ENCODE peak calls at places on chromosomes 5 and 9, in eight cellular contexts. G is natural killer cell; V is Right ventricle myocardium inferior; W is foreskin keratinocyte; U is T-cell; M is HepG2; O is upper lobe of right lung; F is naive thymus-derived CD4-positive, alpha-beta T cell. A is an unnamed sample.

GRCh38 chr9:107989099-107989498 is 499.5 kb upstream of the KLF4 start:
- ATAC-seq in M (no peak), W (no peak), O (no peak), V (no peak), F (no peak), G (no peak), U (no peak), A (no peak)

GRCh38 chr5:143564417-143564816 is 160.9 kb upstream of the NR3C1 start:
- ATAC-seq in O (peak), G (no peak), W (no peak), U (no peak), V (no peak), F (peak), M (no peak), A (peak)

GRCh38 chr9:68640421-68641089 is 64.5 kb upstream of the PIP5K1B start:
- ATAC-seq in O (no peak), V (no peak), F (peak), U (no peak), M (no peak), W (no peak), G (no peak), A (no peak)

GRCh38 chr9:42378418-42378815 is 195.0 kb downstream of the SPATA31A6 start:
- ATAC-seq in M (no peak), U (no peak), O (no peak), F (no peak), G (no peak), V (no peak), W (no peak), A (no peak)

GRCh38 chr5:160369990-160370712 is at the start of gene C1QTNF2:
- ATAC-seq in M (peak), O (peak), F (peak), V (peak), G (peak), U (peak), W (peak), A (peak)

GRCh38 chr5:76413746-76414145 is 10.7 kb downstream of the IQGAP2 start:
- ATAC-seq in W (no peak), F (no peak), O (peak), M (no peak), U (no peak), G (no peak), V (no peak), A (no peak)

GRCh38 chr5:89397096-89397495 is 514.1 kb upstream of the MEF2C start:
- ATAC-seq in O (peak), M (no peak), F (peak), W (peak), G (peak), U (no peak), V (no peak), A (no peak)

GRCh38 chr9:37936965-37937364 is 33.0 kb upstream of the SLC25A51 start:
- ATAC-seq in G (no peak), W (peak), O (peak), V (peak), U (no peak), M (no peak), F (no peak), A (no peak)

GRCh38 chr9:34590376-34591090 is 1.0 kb upstream of the CNTFR start:
- ATAC-seq in W (no peak), F (no peak), G (no peak), V (peak), U (no peak), M (peak), O (peak), A (peak)

GRCh38 chr5:139975306-139975705 is 67.8 kb downstream of the NRG2 start:
- ATAC-seq in O (peak), G (no peak), M (no peak), U (no peak), W (no peak), F (no peak), V (no peak), A (no peak)

GRCh38 chr5:181223729-181224389 is 778 bp downstream of the TRIM41 start:
- ATAC-seq in M (peak), V (no peak), W (no peak), O (peak), U (peak), G (peak), F (peak), A (peak)

GRCh38 chr5:124410539-124410938 is 335.9 kb downstream of the ZNF608 start:
- ATAC-seq in U (no peak), O (no peak), V (no peak), F (no peak), W (no peak), G (no peak), M (no peak), A (no peak)